ENCODE peak calls at places on chromosomes 6 and 20, in four cellular contexts. A is HL-60, R is K562, H is GM12878. M is an unnamed sample.

GRCh38 chr20:51700809-51701285 is 67.3 kb downstream of the ATP9A start:
- DNase-seq in A (peak), H (no peak), R (peak), M (peak)

GRCh38 chr20:54140486-54140885 is 33.3 kb downstream of the CYP24A1 start:
- DNase-seq in A (no peak), R (no peak), H (no peak), M (no peak)

GRCh38 chr6:10030942-10031537 is 383.8 kb downstream of the TFAP2A start:
- DNase-seq in H (no peak), R (peak), A (no peak), M (no peak)

GRCh38 chr6:14543971-14544620 is 426.5 kb downstream of the CD83 start:
- DNase-seq in A (no peak), H (no peak), R (no peak), M (no peak)

GRCh38 chr6:15608406-15608805 is 54.4 kb downstream of the DTNBP1 start:
- DNase-seq in A (no peak), R (no peak), H (no peak), M (no peak)

GRCh38 chr20:63054695-63055240 is 48.0 kb upstream of the BHLHE23 start:
- DNase-seq in R (no peak), H (no peak), A (no peak), M (no peak)

GRCh38 chr6:140285471-140285870 is 911.0 kb upstream of the CITED2 start:
- DNase-seq in H (no peak), R (no peak), A (no peak), M (no peak)

GRCh38 chr20:33674294-33675126 is at the start of gene NECAB3:
- DNase-seq in R (peak), A (peak), H (no peak), M (peak)

GRCh38 chr20:18793625-18794427 is 19.8 kb upstream of the SCP2D1 start:
- DNase-seq in R (peak), A (peak), H (peak), M (peak)

GRCh38 chr6:30100585-30101422 is 12.1 kb downstream of the TRIM31 start:
- DNase-seq in A (no peak), H (no peak), R (no peak), M (no peak)

GRCh38 chr6:142810952-142811514 is 133.9 kb downstream of the HIVEP2 start:
- DNase-seq in A (no peak), R (no peak), H (no peak), M (no peak)

GRCh38 chr6:132391391-132392291 is 9.6 kb downstream of the MOXD1 start:
- DNase-seq in H (no peak), R (no peak), A (no peak), M (no peak)

GRCh38 chr6:28446818-28447511 is 3.7 kb upstream of the ZSCAN23 start:
- DNase-seq in H (no peak), R (no peak), A (no peak), M (no peak)

GRCh38 chr6:12343440-12344162 is 53.4 kb downstream of the EDN1 start:
- DNase-seq in R (no peak), H (no peak), A (no peak), M (no peak)

GRCh38 chr20:60071965-60072364 is 113.7 kb downstream of the CDH26 start:
- DNase-seq in R (no peak), A (no peak), H (no peak), M (no peak)

GRCh38 chr20:42161228-42161829 is 543.2 kb upstream of the CHD6 start:
- DNase-seq in H (no peak), R (no peak), A (no peak), M (no peak)

GRCh38 chr6:166779381-166779780 is 152.3 kb upstream of the RPS6KA2 start:
- DNase-seq in H (no peak), R (no peak), A (no peak), M (no peak)

GRCh38 chr20:63504642-63505041 is 5.8 kb upstream of the EEF1A2 start:
- DNase-seq in H (no peak), R (no peak), A (no peak), M (no peak)

GRCh38 chr6:144782634-144783033 is 497.5 kb downstream of the UTRN start:
- DNase-seq in R (no peak), H (no peak), A (no peak), M (no peak)

GRCh38 chr20:36793294-36794115 is 19.9 kb upstream of the DSN1 start:
- DNase-seq in H (no peak), R (no peak), A (no peak), M (no peak)

GRCh38 chr20:36339646-36340592 is 33.8 kb downstream of the DLGAP4 start:
- DNase-seq in R (no peak), H (no peak), A (no peak), M (no peak)

GRCh38 chr6:88916615-88917198 is 46.7 kb downstream of the RNGTT start:
- DNase-seq in A (no peak), H (no peak), R (peak), M (no peak)

GRCh38 chr6:51167468-51167867 is 348.8 kb downstream of the TFAP2B start:
- DNase-seq in A (no peak), R (peak), H (no peak), M (no peak)

GRCh38 chr20:13199279-13199678 is 21.8 kb upstream of the ISM1 start:
- DNase-seq in H (no peak), A (no peak), R (no peak), M (no peak)

GRCh38 chr20:58840816-58841538 is 9.7 kb downstream of the GNAS-AS1 start:
- DNase-seq in R (no peak), H (no peak), A (no peak), M (no peak)

GRCh38 chr6:98946877-98947410 is 802 bp downstream of the FBXL4 start:
- DNase-seq in H (no peak), A (peak), R (peak), M (no peak)

GRCh38 chr6:39303425-39304153 is 10.6 kb downstream of the KCNK17 start:
- DNase-seq in A (no peak), H (no peak), R (no peak), M (no peak)

DNA sequence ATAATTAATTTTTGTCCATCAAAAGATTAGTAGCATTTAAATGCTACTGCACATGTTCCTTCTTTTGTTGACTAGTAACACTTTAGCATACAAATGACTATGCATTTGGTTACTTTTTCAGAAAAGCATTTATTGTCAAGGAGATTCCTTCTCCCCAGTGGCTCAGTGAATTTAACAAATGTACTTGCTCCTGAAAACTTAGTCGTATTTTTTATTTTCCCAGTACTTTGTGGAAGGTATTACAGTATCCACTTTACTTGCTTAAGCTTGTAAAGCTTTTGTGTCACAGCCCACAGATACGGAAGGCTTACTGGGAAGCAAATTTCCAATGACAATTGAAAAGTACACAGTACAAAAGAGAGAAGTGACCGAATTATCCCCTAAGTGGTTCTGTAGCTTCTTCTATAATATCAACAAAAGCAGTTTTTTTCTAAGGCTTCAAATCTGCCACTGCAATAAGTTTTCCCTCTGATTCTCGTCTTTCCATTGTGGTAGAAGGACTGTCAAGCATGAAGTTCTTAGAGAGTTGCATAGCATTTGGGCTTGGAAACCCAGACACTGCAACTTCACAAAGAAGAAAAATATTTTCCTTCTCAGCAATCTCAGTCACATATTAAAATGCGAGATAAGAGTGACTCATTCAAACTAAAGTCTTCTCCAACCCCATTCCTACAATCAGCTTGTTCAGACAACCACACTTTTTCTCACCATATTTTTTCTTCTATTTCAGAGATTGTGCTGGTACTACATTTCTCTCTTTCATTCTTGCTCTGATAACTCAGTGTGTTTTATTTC is 431.2 kb downstream of the GRIK2 start:
- DNase-seq in A (no peak), H (no peak), R (no peak), M (no peak)
- TF ChIP-seq SPI1 in A (no peak), H (no peak), R (no peak), M (no peak)

DNA sequence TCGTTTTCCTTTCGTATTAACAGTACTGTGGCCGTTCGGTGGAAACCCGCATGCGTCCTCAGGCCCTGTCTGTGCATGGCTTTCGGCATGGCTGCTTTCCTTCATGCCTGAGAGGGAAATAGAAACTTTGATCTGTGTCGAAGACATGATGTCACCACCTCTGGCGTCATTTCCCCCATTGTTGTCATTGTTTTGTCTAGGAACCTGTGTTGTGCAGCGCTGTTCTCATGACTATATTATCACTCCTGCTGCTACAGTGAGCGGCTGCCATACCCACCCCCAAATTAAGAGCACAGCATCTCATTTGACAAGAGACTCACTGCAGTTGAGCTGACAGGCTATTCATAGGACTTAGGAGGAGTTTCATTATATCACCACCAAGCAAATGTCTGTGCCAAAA is 172.3 kb downstream of the TMEM242 start:
- DNase-seq in R (no peak), A (no peak), H (no peak), M (no peak)
- TF ChIP-seq SPI1 in R (no peak), A (no peak), H (no peak), M (no peak)

GRCh38 chr20:48465271-48465670 is 362.5 kb downstream of the PREX1 start:
- DNase-seq in A (no peak), H (no peak), R (no peak), M (no peak)
- TF ChIP-seq SPI1 in A (no peak), H (no peak), R (no peak), M (no peak)

GRCh38 chr6:42090819-42091717 is 40.7 kb downstream of the TAF8 start:
- DNase-seq in R (peak), H (no peak), A (no peak), M (no peak)

GRCh38 chr6:42095066-42095465 is 44.7 kb downstream of the TAF8 start:
- DNase-seq in H (no peak), A (no peak), R (no peak), M (no peak)

GRCh38 chr6:42091718-42092023 is 41.3 kb downstream of the TAF8 start:
- DNase-seq in R (no peak), H (no peak), A (no peak), M (no peak)

GRCh38 chr6:42095776-42096541 is 45.6 kb downstream of the TAF8 start:
- DNase-seq in H (no peak), A (no peak), R (peak), M (no peak)

DNA sequence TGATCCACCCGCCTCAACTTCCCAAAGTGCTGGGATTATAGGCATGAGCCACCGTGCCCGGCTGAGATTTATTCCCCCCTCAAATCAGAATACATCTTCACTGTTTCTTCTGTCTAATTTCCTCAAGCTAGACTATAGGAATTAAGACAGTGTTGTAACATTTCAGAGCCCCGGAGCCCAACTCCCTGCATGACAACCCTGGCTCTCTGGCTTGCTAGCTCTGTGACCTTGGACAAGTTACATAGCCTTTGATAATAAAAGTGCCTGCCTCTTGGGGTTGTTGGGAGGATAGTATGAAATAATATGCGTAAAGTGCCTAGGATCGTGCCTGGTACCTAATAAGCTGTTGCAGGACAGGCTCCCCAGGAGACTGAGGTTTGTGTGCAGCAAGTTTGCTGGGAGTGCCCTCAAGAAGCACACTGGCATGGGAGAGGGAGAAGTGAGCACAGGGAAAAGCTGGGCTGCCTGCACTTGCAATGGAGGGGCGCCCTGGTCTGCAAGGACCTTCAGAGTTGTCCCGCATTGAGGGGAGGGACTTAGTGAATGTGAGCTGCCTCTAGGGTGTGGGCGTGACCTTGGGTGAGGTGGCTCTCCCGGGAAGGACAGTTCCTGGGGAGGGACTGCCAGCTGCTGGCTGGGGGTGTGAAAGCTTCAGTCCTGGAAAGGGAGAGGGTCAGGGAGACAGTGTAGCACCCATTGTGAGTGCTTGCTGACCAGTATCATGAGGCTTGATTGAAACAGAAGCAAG is 43.4 kb downstream of the TAF8 start:
- DNase-seq in H (no peak), R (peak), A (no peak), M (no peak)
- TF ChIP-seq SPI1 in H (no peak), R (no peak), A (no peak), M (no peak)

GRCh38 chr20:46683068-46683477 is 6.2 kb downstream of the TP53RK start:
- DNase-seq in H (no peak), A (peak), R (peak), M (no peak)
- TF ChIP-seq SPI1 in H (no peak), A (no peak), R (no peak), M (no peak)